ENCODE peak calls at places on chromosome 11, in five cellular contexts. V, S, U, L and F are unnamed samples.

GRCh38 chr11:105132716-105133511 is 6.7 kb downstream of the CARD18 start:
- DNase-seq in L (no peak), V (no peak), U (no peak), S (peak; percentile 78), F (no peak)

GRCh38 chr11:61259363-61259762 is 18.4 kb downstream of the PGA5 start:
- DNase-seq in U (no peak), L (no peak), S (no peak), V (no peak), F (no peak)

GRCh38 chr11:105960252-105961245 is 61.5 kb downstream of the MSANTD4 start:
- DNase-seq in V (no peak), S (no peak), L (no peak), U (no peak), F (no peak)

GRCh38 chr11:110587129-110587528 is 125.1 kb downstream of the ARHGAP20 start:
- DNase-seq in L (no peak), U (no peak), V (no peak), S (no peak), F (no peak)

GRCh38 chr11:65655570-65656332 is 7.0 kb downstream of the RELA start:
- DNase-seq in U (peak; percentile 19), L (peak; percentile 60), S (no peak), V (no peak), F (peak; percentile 18)

GRCh38 chr11:64044730-64045386 is 9.1 kb downstream of the FLRT1 start:
- DNase-seq in V (no peak), S (no peak), U (no peak), L (peak; percentile 79), F (no peak)

GRCh38 chr11:232783-233565 is 3.2 kb downstream of the SIRT3 start:
- DNase-seq in V (no peak), L (peak; percentile 32), S (no peak), U (no peak), F (no peak)

GRCh38 chr11:107157146-107157808 is 139.0 kb upstream of the GUCY1A2 start:
- DNase-seq in S (no peak), L (no peak), V (no peak), U (no peak), F (no peak)

GRCh38 chr11:12291767-12292166 is 85.6 kb upstream of the PARVA start:
- DNase-seq in S (no peak), U (no peak), L (no peak), V (no peak), F (no peak)

GRCh38 chr11:117725048-117725734 is 71.8 kb downstream of the DSCAML1 start:
- DNase-seq in L (peak; percentile 46), U (no peak), V (no peak), S (no peak), F (no peak)

GRCh38 chr11:36711104-36711825 is 113.2 kb upstream of the RAG2 start:
- DNase-seq in S (no peak), V (no peak), L (no peak), U (no peak), F (no peak)

GRCh38 chr11:45537617-45538016 is 127.8 kb downstream of the CHST1 start:
- DNase-seq in S (no peak), L (no peak), V (no peak), U (no peak), F (no peak)

GRCh38 chr11:12433571-12434061 is 56.2 kb downstream of the PARVA start:
- DNase-seq in S (peak; percentile 24), U (no peak), L (peak; percentile 91), V (no peak), F (no peak)

GRCh38 chr11:103257360-103257759 is 148.1 kb downstream of the DYNC2H1 start:
- DNase-seq in L (no peak), U (no peak), S (peak; percentile 60), V (no peak), F (no peak)

GRCh38 chr11:119432484-119433368 is 9.8 kb upstream of the THY1 start:
- DNase-seq in U (no peak), L (no peak), V (no peak), S (no peak), F (peak; percentile 42)

GRCh38 chr11:76910620-76911414 is 50.1 kb downstream of the ACER3 start:
- DNase-seq in V (peak; percentile 41), S (no peak), U (peak; percentile 20), L (peak; percentile 65), F (peak; percentile 70)

GRCh38 chr11:23233075-23233474 is 372.8 kb upstream of the CCDC179 start:
- DNase-seq in S (peak; percentile 84), L (no peak), U (no peak), V (no peak), F (no peak)

GRCh38 chr11:69227271-69227670 is 66.7 kb upstream of the MYEOV start:
- DNase-seq in L (peak; percentile 11), S (no peak), U (no peak), V (no peak), F (no peak)

GRCh38 chr11:72831521-72832300 is 17.5 kb downstream of the ATG16L2 start:
- DNase-seq in L (peak; percentile 93), U (peak; percentile 88), S (peak; percentile 80), V (peak; percentile 77), F (peak; percentile 86)

GRCh38 chr11:117654856-117655255 is 142.2 kb downstream of the DSCAML1 start:
- DNase-seq in V (no peak), U (no peak), L (no peak), S (no peak), F (no peak)

GRCh38 chr11:66556086-66556485 is 9.4 kb downstream of the ACTN3 start:
- DNase-seq in V (no peak), U (no peak), L (no peak), S (no peak), F (no peak)

GRCh38 chr11:2807276-2807681 is 78.3 kb downstream of the CDKN1C start:
- DNase-seq in V (peak; percentile 73), L (peak; percentile 96), U (peak; percentile 70), S (peak; percentile 26), F (peak; percentile 93)

GRCh38 chr11:76216536-76217326 is 10.4 kb upstream of the WNT11 start:
- DNase-seq in L (no peak), S (no peak), V (no peak), U (peak; percentile 69), F (no peak)

GRCh38 chr11:34358666-34359547 is 1.1 kb upstream of the ABTB2 start:
- DNase-seq in S (peak; percentile 80), U (peak; percentile 75), V (peak; percentile 70), L (peak; percentile 88), F (peak; percentile 80)

GRCh38 chr11:64724863-64725535 is 2.0 kb upstream of the NRXN2 start:
- DNase-seq in U (no peak), V (no peak), S (no peak), L (no peak), F (no peak)

GRCh38 chr11:75374646-75375045 is 23.2 kb upstream of the ARRB1 start:
- DNase-seq in L (no peak), U (no peak), S (no peak), V (no peak), F (no peak)

GRCh38 chr11:121086866-121087265 is 14.2 kb upstream of the TECTA start:
- DNase-seq in S (no peak), U (no peak), L (no peak), V (no peak), F (no peak)

GRCh38 chr11:75625970-75626691 is 42.7 kb downstream of the MAP6 start:
- DNase-seq in L (no peak), V (no peak), U (no peak), S (no peak), F (no peak)

GRCh38 chr11:64356498-64357411 is 2.2 kb upstream of the RPS6KA4 start:
- DNase-seq in L (no peak), U (no peak), V (no peak), S (peak; percentile 37), F (no peak)

GRCh38 chr11:26297179-26297970 is 34.6 kb upstream of the ANO3 start:
- DNase-seq in S (peak; percentile 52), U (peak; percentile 20), L (no peak), V (no peak), F (no peak)

GRCh38 chr11:111770581-111771134 is 4.5 kb upstream of the PPP2R1B start:
- DNase-seq in L (no peak), V (no peak), U (no peak), S (no peak), F (no peak)

GRCh38 chr11:40293655-40294342 is 1165.7 kb downstream of the LRRC4C start:
- DNase-seq in U (peak; percentile 74), S (peak; percentile 87), L (peak; percentile 80), V (peak; percentile 38), F (peak; percentile 70)

GRCh38 chr11:121656333-121657090 is 203.7 kb upstream of the SORL1-AS1 start:
- DNase-seq in L (peak; percentile 75), U (no peak), V (no peak), S (no peak), F (no peak)

GRCh38 chr11:124183045-124183444 is at the start of gene OR10D3:
- DNase-seq in V (no peak), S (no peak), U (no peak), L (no peak), F (no peak)
- TF ChIP-seq CTCF in V (no peak), S (no peak), U (no peak), L (no peak), F (no peak)

DNA sequence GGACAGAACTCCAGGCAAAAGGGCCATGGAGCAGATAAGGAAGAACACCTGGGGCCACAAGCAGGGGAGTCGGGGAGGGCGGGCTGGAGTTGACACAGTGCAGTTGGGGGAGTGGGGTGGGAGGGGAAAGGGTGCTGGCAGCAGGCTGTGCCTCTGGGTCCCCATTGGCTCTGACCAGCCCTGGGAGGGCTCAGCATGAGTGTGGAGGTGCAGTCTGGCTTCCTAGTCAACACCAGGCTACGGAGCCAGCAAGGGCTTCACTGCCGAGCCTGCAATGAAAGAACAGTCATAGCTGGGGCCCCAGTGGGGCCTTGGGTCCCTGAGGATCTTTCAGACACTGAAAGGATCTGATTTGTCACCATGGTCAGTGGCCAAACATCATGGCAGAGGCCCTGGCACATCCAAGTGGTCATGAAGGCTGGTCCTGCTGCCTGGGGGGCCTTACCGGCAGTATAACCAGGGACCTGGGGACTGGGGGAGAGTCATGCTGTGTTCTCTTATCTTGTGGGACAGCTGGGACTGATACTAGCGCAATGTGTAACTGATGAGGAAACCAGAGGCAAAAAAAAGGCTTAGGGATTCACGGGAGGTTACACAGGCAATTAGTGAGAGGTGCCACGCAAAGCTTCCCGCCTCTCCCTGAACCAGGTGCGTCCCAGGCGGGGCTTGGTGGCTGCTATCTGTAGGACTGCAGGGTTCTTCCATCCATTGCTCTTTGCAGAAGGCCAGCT is 11.6 kb downstream of the SLC37A2 start:
- DNase-seq in L (peak; percentile 48), S (no peak), U (no peak), V (no peak), F (no peak)
- TF ChIP-seq POLR2A in L (no peak), S (no peak), U (no peak), V (no peak), F (no peak)

GRCh38 chr11:44032304-44033085 is 15.3 kb upstream of the ACCSL start:
- DNase-seq in S (no peak), V (no peak), U (no peak), L (no peak), F (peak; percentile 87)
- H3K4me1 ChIP-seq in S (no peaks in the 10 kb centered on the region), V (no peaks in the 10 kb centered on the region), U (peaks cover 49% of the 10 kb centered on the region), L (peaks cover 33% of the 10 kb centered on the region), F (peaks cover 19% of the 10 kb centered on the region)

GRCh38 chr11:6420677-6421076 is 1.8 kb upstream of the APBB1 start:
- DNase-seq in V (no peak), L (no peak), U (no peak), S (no peak), F (no peak)

GRCh38 chr11:6418199-6418957 is 516 bp downstream of the APBB1 start:
- DNase-seq in L (no peak), V (no peak), U (peak; percentile 27), S (peak; percentile 20), F (no peak)

GRCh38 chr11:6413791-6414231 is 5.1 kb downstream of the APBB1 start:
- DNase-seq in U (no peak), L (no peak), S (no peak), V (no peak), F (no peak)

GRCh38 chr11:6414874-6415328 is 4.0 kb downstream of the APBB1 start:
- DNase-seq in U (no peak), S (no peak), L (no peak), V (no peak), F (no peak)

GRCh38 chr11:6418958-6419611 is at the start of gene APBB1:
- DNase-seq in S (peak; percentile 67), V (peak; percentile 40), L (peak; percentile 82), U (peak; percentile 77), F (peak; percentile 82)
- TF ChIP-seq CTCF in S (peak; percentile 18), V (peak; percentile 41), L (peak; percentile 17), U (no peak), F (peak; percentile 19)